ENCODE peak calls at places on chromosomes 4 and X, in eight cellular contexts. H is endothelial cell of umbilical vein, Q is GM23248, Z is A673, K is HCT116, X is H1, O is keratinocyte, T is K562. P is an unnamed sample.

GRCh38 chr4:7199129-7199725 is 6.9 kb downstream of the SORCS2 start:
- DNase-seq in Z (no peak), O (no peak), K (no peak), H (no peak), X (no peak), T (no peak), Q (no peak), P (no peak)

GRCh38 chr4:19213388-19213787 is 1038.3 kb upstream of the SLIT2 start:
- DNase-seq in H (peak; percentile 83), Z (peak; percentile 21), X (no peak), O (no peak), Q (no peak), K (no peak), T (no peak), P (peak; percentile 88)

GRCh38 chr4:137946423-137946822 is 295.7 kb downstream of the SLC7A11 start:
- DNase-seq in Q (peak; percentile 40), X (no peak), T (no peak), O (no peak), H (no peak), Z (no peak), K (no peak), P (peak; percentile 51)

GRCh38 chrX:79080131-79080530 is 64.4 kb upstream of the GPR174 start:
- DNase-seq in O (no peak), K (no peak), X (no peak), H (no peak), T (no peak), Q (peak; percentile 14), Z (no peak), P (no peak)

GRCh38 chr4:132839070-132839469 is 310.0 kb upstream of the PCDH10 start:
- DNase-seq in H (no peak), Z (no peak), Q (no peak), K (no peak), T (no peak), X (no peak), O (no peak), P (no peak)

GRCh38 chr4:136471051-136471450 is 1061.2 kb downstream of the PCDH18 start:
- DNase-seq in Z (no peak), H (no peak), T (no peak), Q (no peak), O (no peak), X (no peak), K (no peak), P (no peak)

GRCh38 chr4:140718240-140718639 is 37.9 kb downstream of the TBC1D9 start:
- DNase-seq in H (peak; percentile 84), K (no peak), T (no peak), Q (peak; percentile 79), X (no peak), O (no peak), Z (peak; percentile 32), P (peak; percentile 48)

GRCh38 chr4:82710202-82710929 is 88.2 kb downstream of the SCD5 start:
- DNase-seq in Q (peak; percentile 9), H (peak; percentile 23), K (no peak), T (no peak), O (no peak), Z (no peak), X (no peak), P (no peak)

GRCh38 chr4:132065940-132066495 is 1083.1 kb upstream of the PCDH10 start:
- DNase-seq in X (no peak), O (no peak), Q (no peak), H (peak; percentile 5), Z (no peak), T (no peak), K (no peak), P (peak; percentile 39)

GRCh38 chrX:30935985-30936384 is 46.9 kb upstream of the TAB3 start:
- DNase-seq in H (peak; percentile 6), Z (no peak), O (no peak), T (peak; percentile 20), X (no peak), Q (peak; percentile 44), K (peak; percentile 10), P (peak; percentile 11)

GRCh38 chr4:144562019-144562740 is 83.8 kb upstream of the HHIP start:
- DNase-seq in T (no peak), H (peak; percentile 39), X (peak; percentile 15), Z (no peak), K (no peak), Q (no peak), O (no peak), P (no peak)

GRCh38 chrX:2351999-2352995 is 148.5 kb downstream of the DHRSX start:
- DNase-seq in Q (peak; percentile 84), Z (no peak), K (no peak), O (no peak), X (no peak), T (peak; percentile 40), H (peak; percentile 23), P (peak; percentile 88)

GRCh38 chr4:177444911-177445736 is 2.9 kb upstream of the AGA start:
- DNase-seq in K (no peak), Z (no peak), X (peak; percentile 63), O (no peak), H (no peak), Q (no peak), T (no peak), P (no peak)

GRCh38 chr4:53786632-53787031 is 195.3 kb upstream of the LNX1 start:
- DNase-seq in H (no peak), O (no peak), T (no peak), Z (no peak), X (no peak), K (no peak), Q (no peak), P (no peak)

GRCh38 chr4:113919611-113920010 is 59.8 kb downstream of the ARSJ start:
- DNase-seq in K (no peak), O (peak; percentile 4), X (no peak), T (no peak), Q (peak; percentile 55), H (no peak), Z (no peak), P (peak; percentile 32)

GRCh38 chrX:1492421-1493012 is 39.8 kb upstream of the ASMTL start:
- DNase-seq in O (no peak), H (no peak), X (no peak), Z (peak; percentile 11), Q (no peak), T (no peak), K (no peak), P (no peak)

GRCh38 chrX:48998391-48998790 is 3.7 kb downstream of the GRIPAP1 start:
- DNase-seq in K (no peak), X (no peak), Q (no peak), H (no peak), Z (no peak), T (peak; percentile 33), O (no peak), P (no peak)

GRCh38 chr4:123821861-123822260 is 425.3 kb downstream of the SPRY1 start:
- DNase-seq in T (no peak), Z (no peak), H (peak; percentile 61), Q (no peak), O (no peak), K (no peak), X (no peak), P (peak; percentile 38)

GRCh38 chr4:123661080-123661737 is 264.6 kb downstream of the SPRY1 start:
- DNase-seq in Z (peak; percentile 46), Q (peak; percentile 36), X (no peak), T (no peak), K (peak; percentile 21), O (no peak), H (peak; percentile 49), P (peak; percentile 62)

GRCh38 chr4:23878912-23879732 is 10.7 kb downstream of the PPARGC1A start:
- DNase-seq in H (no peak), T (no peak), Z (no peak), O (no peak), X (no peak), K (no peak), Q (no peak), P (no peak)

DNA sequence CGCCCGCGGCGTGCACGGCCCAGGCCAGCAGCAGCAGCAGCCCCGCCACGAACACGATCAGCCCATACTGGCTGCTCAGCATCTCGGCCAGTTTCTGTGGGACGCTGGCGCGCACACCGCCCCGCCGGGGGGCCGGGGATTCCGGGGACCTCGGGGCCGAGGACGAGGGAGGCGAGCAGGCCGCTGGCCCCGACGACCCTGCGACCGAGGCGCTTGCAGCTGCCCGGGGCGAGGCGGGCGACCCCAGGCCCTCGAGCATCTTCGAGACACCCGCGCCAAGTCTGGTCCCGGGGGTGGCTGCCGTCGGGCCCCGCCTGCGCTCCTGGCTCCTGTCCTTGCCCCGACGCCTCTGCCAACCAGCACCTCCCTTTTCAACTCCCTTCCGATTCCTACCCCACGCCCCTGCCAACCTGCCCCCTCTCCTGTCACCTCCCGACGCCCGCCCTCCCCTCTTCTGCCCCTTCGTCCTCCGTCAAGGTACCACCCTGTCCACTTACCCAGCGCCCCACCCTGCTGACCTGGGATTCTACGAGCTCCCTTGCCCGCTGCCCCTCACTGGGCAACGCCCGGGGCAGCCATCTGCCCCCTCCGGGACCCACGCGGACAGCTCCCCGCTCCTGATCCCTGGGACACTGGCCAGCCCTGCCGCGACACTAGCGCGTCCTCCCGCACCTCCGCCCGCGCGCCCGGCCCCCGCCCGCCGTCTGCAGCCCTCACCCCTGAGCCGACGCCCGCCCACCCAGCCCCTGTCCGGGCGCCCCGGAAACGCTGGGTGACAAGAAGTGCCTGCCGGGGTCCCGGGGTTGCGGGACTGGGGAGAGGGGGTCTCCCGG is at the start of gene OTOP1:
- DNase-seq in X (no peak), T (no peak), Z (no peak), Q (no peak), K (no peak), O (no peak), H (no peak), P (no peak)
- TF ChIP-seq EZH2 in X (peak; percentile 17), T (no peak), Z (peak; percentile 51), Q (peak; percentile 87), K (no peak), O (peak; percentile 93), H (peak; percentile 67), P (no peak)

GRCh38 chr4:8872402-8873291 is 1.0 kb upstream of the HMX1 start:
- DNase-seq in X (no peak), K (no peak), H (no peak), O (no peak), T (no peak), Z (no peak), Q (no peak), P (no peak)
- TF ChIP-seq EZH2 in X (peak; percentile 98), K (no peak), H (peak; percentile 13), O (peak; percentile 75), T (no peak), Z (peak; percentile 77), Q (peak; percentile 25), P (peak; percentile 80)

GRCh38 chr4:182922551-182923284 is 5.5 kb upstream of the DCTD start:
- DNase-seq in Q (no peak), X (no peak), O (no peak), Z (no peak), T (no peak), H (no peak), K (no peak), P (peak; percentile 89)
- TF ChIP-seq EZH2 in Q (no peak), X (no peak), O (no peak), Z (no peak), T (no peak), H (no peak), K (no peak), P (no peak)

GRCh38 chr4:56817840-56818491 is 3.5 kb downstream of the SPINK2 start:
- DNase-seq in O (no peak), T (no peak), K (no peak), Q (no peak), X (no peak), H (no peak), Z (no peak), P (no peak)

GRCh38 chr4:56818797-56819196 is 2.7 kb downstream of the SPINK2 start:
- DNase-seq in X (no peak), Z (no peak), Q (no peak), H (no peak), K (no peak), O (no peak), T (no peak), P (no peak)

GRCh38 chr4:56823933-56824600 is 2.6 kb upstream of the SPINK2 start:
- DNase-seq in K (no peak), X (no peak), H (no peak), O (no peak), Q (no peak), T (no peak), Z (no peak), P (no peak)

GRCh38 chr4:56821394-56822263 is at the start of gene SPINK2:
- DNase-seq in O (no peak), T (peak; percentile 80), Z (peak; percentile 7), K (peak; percentile 44), X (peak; percentile 56), Q (no peak), H (no peak), P (no peak)
- TF ChIP-seq EZH2 in O (no peak), T (no peak), Z (no peak), K (no peak), X (no peak), Q (no peak), H (peak; percentile 88), P (peak; percentile 22)

P was measured in fibroblast of lung.